ENCODE peak calls at places on chromosomes 11 and 22, in four cellular contexts. P, M, W and E are unnamed samples.

GRCh38 chr22:19110064-19110458 is 12.2 kb downstream of the DGCR2 start:
- DNase-seq in M (no peak), P (no peak), W (no peak), E (no peak)

GRCh38 chr11:124863137-124863825 is 2.0 kb upstream of the ROBO3 start:
- DNase-seq in P (no peak), M (no peak), W (no peak), E (no peak)

GRCh38 chr11:32081129-32081641 is 9.7 kb upstream of the RCN1 start:
- DNase-seq in P (no peak), W (peak), M (no peak), E (no peak)

GRCh38 chr22:35400335-35400680 is 368 bp downstream of the MCM5 start:
- DNase-seq in M (no peak), W (no peak), P (no peak), E (no peak)

GRCh38 chr22:38735126-38735464 is 20.7 kb downstream of the SUN2 start:
- DNase-seq in P (no peak), M (no peak), W (peak), E (no peak)

GRCh38 chr22:46861968-46862367 is 99.5 kb downstream of the TBC1D22A start:
- DNase-seq in M (no peak), W (no peak), P (no peak), E (no peak)

GRCh38 chr11:32154275-32154674 is 63.4 kb downstream of the RCN1 start:
- DNase-seq in W (no peak), P (no peak), M (no peak), E (no peak)

GRCh38 chr22:44407404-44408226 is 90.4 kb downstream of the RTL6 start:
- DNase-seq in M (no peak), P (no peak), W (peak), E (no peak)

GRCh38 chr22:35301370-35301874 is 1.7 kb downstream of the TOM1 start:
- DNase-seq in W (no peak), P (no peak), M (no peak), E (peak)

GRCh38 chr22:29673361-29673760 is 46.4 kb upstream of the CABP7 start:
- DNase-seq in W (no peak), P (no peak), M (no peak), E (no peak)

GRCh38 chr22:46668116-46668515 is 47.9 kb downstream of the GRAMD4 start:
- DNase-seq in M (no peak), W (no peak), P (no peak), E (no peak)

GRCh38 chr11:48154162-48154561 is 62.4 kb upstream of the OR4B1 start:
- DNase-seq in P (no peak), M (no peak), W (no peak), E (no peak)

GRCh38 chr11:10494636-10495463 is 39.8 kb downstream of the AMPD3 start:
- DNase-seq in M (no peak), W (no peak), P (no peak), E (peak)

GRCh38 chr22:50136431-50137047 is 34.0 kb upstream of the PANX2 start:
- DNase-seq in W (no peak), M (no peak), P (no peak), E (no peak)

GRCh38 chr22:28141614-28142013 is 222.6 kb upstream of the PITPNB start:
- DNase-seq in M (no peak), P (no peak), W (no peak), E (no peak)

GRCh38 chr22:45896153-45896951 is 80.6 kb downstream of the WNT7B start:
- DNase-seq in P (no peak), W (peak), M (no peak), E (no peak)

GRCh38 chr22:19429950-19430889 is 1.3 kb downstream of the HIRA start:
- DNase-seq in W (peak), M (peak), P (no peak), E (no peak)

GRCh38 chr22:47695176-47695575 is 932.7 kb downstream of the TBC1D22A start:
- DNase-seq in W (no peak), P (no peak), M (no peak), E (peak)

DNA sequence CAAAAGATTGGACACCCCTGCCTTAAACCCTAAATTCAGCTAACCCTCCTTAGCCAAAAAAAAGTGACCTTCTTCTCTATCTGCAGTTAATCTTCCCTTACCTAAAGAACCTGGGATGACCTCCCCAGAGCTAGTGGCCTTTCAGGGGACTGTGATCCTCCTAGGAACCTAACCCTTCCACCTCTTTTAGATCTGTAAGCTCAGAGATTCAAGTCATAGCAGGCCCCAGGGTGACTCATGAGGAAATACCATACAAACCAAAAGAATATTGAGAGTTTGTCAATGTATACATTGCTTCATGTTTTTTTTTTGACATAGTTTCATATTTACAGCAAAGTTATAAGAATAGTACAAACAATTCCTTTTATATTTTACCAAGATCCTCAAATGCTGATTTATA is 38.3 kb upstream of the CXCR5 start:
- DNase-seq in P (no peak), M (no peak), W (no peak), E (no peak)
- H3K27ac ChIP-seq in P (no peak), M (no peak), W (no peak), E (no peak)

DNA sequence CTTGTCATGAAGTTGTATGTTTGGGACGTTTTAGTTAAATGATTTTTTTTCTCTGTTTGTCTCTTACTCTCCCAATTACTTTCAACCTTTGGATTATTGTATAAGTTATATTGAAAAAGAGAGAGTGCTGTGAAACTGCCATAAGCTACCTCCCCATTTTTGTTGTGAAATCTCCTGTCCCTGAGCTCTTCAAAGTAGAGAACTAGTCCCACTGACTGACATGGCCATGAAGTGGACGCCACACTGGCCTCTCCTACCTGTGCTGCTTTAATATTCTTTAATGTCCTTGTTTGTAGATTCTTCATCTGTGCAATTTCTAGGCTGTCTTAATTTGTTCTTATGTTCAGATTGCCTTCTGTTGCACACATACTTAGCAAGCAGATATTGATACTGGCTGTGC is 56.4 kb downstream of the PPFIA1 start:
- DNase-seq in P (no peak), M (no peak), W (no peak), E (no peak)
- H3K27ac ChIP-seq in P (peak), M (no peak), W (peak), E (peak)

GRCh38 chr22:33521879-33522665 is 398.2 kb downstream of the LARGE1 start:
- DNase-seq in M (peak), P (no peak), W (no peak), E (no peak)

GRCh38 chr22:33518405-33518804 is 401.9 kb downstream of the LARGE1 start:
- DNase-seq in P (no peak), W (no peak), M (no peak), E (no peak)

GRCh38 chr22:33520904-33521780 is 399.1 kb downstream of the LARGE1 start:
- DNase-seq in P (no peak), M (no peak), W (no peak), E (no peak)

GRCh38 chr22:33519974-33520903 is 400.0 kb downstream of the LARGE1 start:
- DNase-seq in W (no peak), P (no peak), M (no peak), E (no peak)

DNA sequence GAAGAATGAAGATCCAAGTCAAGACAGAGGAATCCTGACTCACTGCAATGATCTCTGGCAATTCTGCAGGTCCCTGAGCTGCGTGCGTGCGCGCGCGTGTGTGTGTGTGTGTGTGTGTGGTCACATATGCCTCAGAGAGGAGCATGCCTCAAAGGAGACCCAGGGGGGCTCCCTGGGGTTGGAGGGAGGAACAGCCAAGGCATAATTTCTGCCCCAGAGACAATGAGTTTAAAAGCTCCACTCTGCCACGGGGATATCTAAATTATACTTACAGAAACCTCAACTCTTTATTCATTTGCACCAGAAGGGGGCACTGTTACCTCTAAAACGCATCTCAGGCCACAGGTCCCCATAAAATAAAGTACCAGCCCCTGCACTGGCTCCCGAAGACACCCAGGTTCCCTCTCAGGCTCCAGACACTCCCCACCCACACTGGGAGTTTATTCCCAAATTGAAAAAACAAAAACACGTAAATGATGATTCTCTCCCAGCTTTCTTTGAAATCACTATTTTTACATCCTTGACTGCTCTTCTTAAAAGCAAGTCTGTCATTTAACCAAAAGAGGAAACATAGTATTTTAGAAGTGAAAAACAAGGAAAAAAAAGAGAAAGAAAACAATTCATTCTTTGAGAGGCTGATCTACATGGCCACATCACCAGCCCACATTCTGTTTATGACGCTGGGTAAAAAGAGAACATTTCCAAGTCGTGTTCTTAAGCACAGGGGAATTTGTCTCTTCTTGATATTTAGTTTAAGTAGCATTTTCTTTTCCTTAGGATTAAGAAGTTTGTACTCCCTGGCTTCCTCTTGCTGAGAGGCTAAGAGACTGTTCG is 400.9 kb downstream of the LARGE1 start:
- DNase-seq in W (no peak), M (peak), P (no peak), E (no peak)
- H3K27ac ChIP-seq in W (peak), M (no peak), P (no peak), E (no peak)

GRCh38 chr11:62680825-62681240 is 2.0 kb upstream of the UBXN1 start:
- DNase-seq in P (no peak), W (peak), M (peak), E (no peak)
- H3K27ac ChIP-seq in P (peak), W (peak), M (no peak), E (no peak)

GRCh38 chr11:60918251-60918940 is 4.4 kb downstream of the TMEM109 start:
- DNase-seq in W (no peak), M (no peak), P (no peak), E (peak)

GRCh38 chr11:60921259-60921658 is 3.0 kb upstream of the TMEM132A start:
- DNase-seq in P (no peak), W (no peak), M (no peak), E (no peak)

GRCh38 chr11:60918941-60919275 is 5.0 kb downstream of the TMEM109 start:
- DNase-seq in W (no peak), P (no peak), M (no peak), E (no peak)

GRCh38 chr11:60919956-60920355 is 4.3 kb upstream of the TMEM132A start:
- DNase-seq in W (no peak), P (no peak), M (no peak), E (no peak)

DNA sequence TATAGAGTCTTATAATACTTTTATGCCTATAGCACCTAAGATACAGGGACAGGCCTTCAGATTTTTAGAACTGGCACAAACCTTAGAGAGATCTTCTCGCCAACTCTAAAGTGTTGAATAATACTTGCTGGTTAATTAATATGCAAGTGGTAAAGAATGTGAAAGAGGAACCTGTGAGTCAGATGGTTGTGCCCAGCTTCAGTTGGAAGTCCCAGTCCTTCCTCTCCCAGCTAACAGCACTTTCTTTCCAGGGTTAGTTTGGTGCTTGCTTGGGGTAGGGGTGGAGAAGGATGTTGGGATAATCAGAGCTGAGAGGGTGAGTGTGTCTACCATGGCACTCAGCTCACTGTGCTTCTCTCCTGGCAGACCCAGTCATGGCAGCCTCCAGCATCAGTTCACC is 4.9 kb upstream of the TMEM132A start:
- DNase-seq in M (no peak), W (no peak), P (no peak), E (no peak)
- H3K27ac ChIP-seq in M (no peak), W (no peak), P (peak), E (no peak)